ENCODE peak calls at places on chromosomes 13 and 19, in five cellular contexts. K is GM10248, A is glutamatergic neuron, N is thoracic aorta, W is Peyer's patch. J is an unnamed sample.

GRCh38 chr13:95254341-95254740 is 46.9 kb downstream of the ABCC4 start:
- DNase-seq in K (no peak), A (no peak), N (no peak), W (no peak), J (no peak)

GRCh38 chr19:12733369-12733896 is 1.1 kb downstream of the TRIR start:
- DNase-seq in K (peak), A (no peak), N (no peak), W (peak), J (no peak)

GRCh38 chr13:45156565-45157361 is 36.5 kb downstream of the GTF2F2 start:
- DNase-seq in K (no peak), A (no peak), N (no peak), W (no peak), J (no peak)

GRCh38 chr19:44757057-44757734 is 8.7 kb downstream of the BCL3 start:
- DNase-seq in K (no peak), A (no peak), N (peak), W (no peak), J (no peak)

GRCh38 chr13:110683203-110683883 is 22.6 kb downstream of the CARS2 start:
- DNase-seq in K (no peak), A (no peak), N (no peak), W (no peak), J (no peak)

GRCh38 chr13:77300176-77301141 is 26.4 kb downstream of the MYCBP2 start:
- DNase-seq in K (no peak), A (no peak), N (no peak), W (no peak), J (no peak)

GRCh38 chr13:106163426-106163825 is 372.0 kb downstream of the EFNB2 start:
- DNase-seq in K (no peak), A (no peak), N (no peak), W (no peak), J (no peak)

GRCh38 chr13:103303078-103303651 is 236.9 kb upstream of the SLC10A2 start:
- DNase-seq in K (no peak), A (no peak), N (no peak), W (no peak), J (no peak)

GRCh38 chr19:15123900-15124299 is 16.7 kb downstream of the SYDE1 start:
- DNase-seq in K (no peak), A (peak), N (no peak), W (no peak), J (no peak)

GRCh38 chr13:111470933-111471332 is 150.5 kb downstream of the TEX29 start:
- DNase-seq in K (no peak), A (no peak), N (no peak), W (no peak), J (no peak)

GRCh38 chr13:24921003-24921402 is 157.0 kb downstream of the RNF17 start:
- DNase-seq in K (no peak), A (no peak), N (no peak), W (no peak), J (no peak)

GRCh38 chr19:33064117-33064777 is 441 bp downstream of the RHPN2 start:
- DNase-seq in K (peak), A (peak), N (no peak), W (no peak), J (peak)

GRCh38 chr13:39417643-39418042 is 185.3 kb downstream of the LHFPL6 start:
- DNase-seq in K (no peak), A (no peak), N (no peak), W (no peak), J (no peak)

GRCh38 chr13:113926301-113926761 is 47.5 kb downstream of the C13orf46 start:
- DNase-seq in K (no peak), A (no peak), N (no peak), W (no peak), J (no peak)

GRCh38 chr13:111035861-111036260 is 79.2 kb upstream of the ARHGEF7 start:
- DNase-seq in K (no peak), A (no peak), N (no peak), W (no peak), J (no peak)

GRCh38 chr13:39571502-39572092 is 31.4 kb downstream of the LHFPL6 start:
- DNase-seq in K (no peak), A (no peak), N (no peak), W (no peak), J (no peak)

GRCh38 chr19:4302238-4302630 is at the start of gene TMIGD2:
- DNase-seq in K (no peak), A (no peak), N (no peak), W (no peak), J (no peak)

GRCh38 chr19:33032218-33032781 is 32.4 kb downstream of the RHPN2 start:
- DNase-seq in K (no peak), A (no peak), N (no peak), W (no peak), J (no peak)

GRCh38 chr13:30743319-30744055 is 8.1 kb downstream of the ALOX5AP start:
- DNase-seq in K (no peak), A (no peak), N (peak), W (no peak), J (no peak)

GRCh38 chr13:49412749-49413148 is 31.1 kb downstream of the CAB39L start:
- DNase-seq in K (no peak), A (no peak), N (no peak), W (no peak), J (no peak)

GRCh38 chr19:55440411-55441105 is 2.5 kb downstream of the SHISA7 start:
- DNase-seq in K (peak), A (peak), N (no peak), W (no peak), J (no peak)

GRCh38 chr19:10454267-10454666 is 33.9 kb downstream of the PDE4A start:
- DNase-seq in K (no peak), A (peak), N (no peak), W (no peak), J (no peak)

GRCh38 chr19:3908266-3909054 is 24.4 kb upstream of the NMRK2 start:
- DNase-seq in K (no peak), A (no peak), N (no peak), W (no peak), J (no peak)

GRCh38 chr19:19741184-19741583 is 8.3 kb upstream of the ZNF14 start:
- DNase-seq in K (no peak), A (no peak), N (no peak), W (no peak), J (no peak)

GRCh38 chr13:93004919-93005318 is 221.7 kb upstream of the GPC6 start:
- DNase-seq in K (no peak), A (no peak), N (no peak), W (no peak), J (no peak)
- TF ChIP-seq CTCF in K (no peak), A (no peak), N (no peak), W (no peak), J (no peak)

DNA sequence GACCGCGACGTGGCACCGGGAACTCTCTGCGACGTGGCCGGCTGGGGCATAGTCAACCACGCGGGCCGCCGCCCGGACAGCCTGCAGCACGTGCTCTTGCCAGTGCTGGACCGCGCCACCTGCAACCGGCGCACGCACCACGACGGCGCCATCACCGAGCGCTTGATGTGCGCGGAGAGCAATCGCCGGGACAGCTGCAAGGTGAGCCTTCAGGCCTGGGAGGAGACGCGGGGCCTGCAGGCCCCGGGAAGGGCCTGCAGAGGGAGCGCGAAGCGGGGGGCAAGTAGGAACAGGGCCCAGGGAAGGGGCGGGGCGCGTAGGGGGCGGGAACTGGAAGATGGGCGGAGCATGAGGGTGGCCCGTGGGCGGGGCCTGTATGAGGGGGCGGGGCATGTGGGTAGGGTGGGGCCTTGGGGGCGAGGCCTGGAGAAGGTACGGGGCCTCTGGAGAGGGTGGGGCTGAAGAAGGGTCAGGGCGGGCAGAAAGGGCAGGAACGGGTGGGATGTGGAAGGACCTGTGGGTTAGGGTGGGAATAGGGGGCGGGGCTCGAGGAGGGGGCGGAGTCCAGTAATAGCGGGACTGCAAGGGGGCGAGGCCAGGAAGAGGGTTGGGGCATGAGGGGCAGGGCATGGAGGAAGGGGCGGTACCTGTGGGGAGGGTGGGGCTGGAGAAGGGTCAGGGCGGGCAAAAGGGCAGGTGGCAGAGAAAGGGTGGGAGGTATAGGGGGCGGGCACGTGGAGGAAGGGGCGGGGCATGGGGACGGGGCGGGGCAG is 2.5 kb downstream of the CFD start:
- DNase-seq in K (peak), A (peak), N (no peak), W (peak), J (peak)
- TF ChIP-seq CTCF in K (no peak), A (no peak), N (no peak), W (no peak), J (no peak)

GRCh38 chr19:16659464-16659831 is 496 bp downstream of the SMIM7 start:
- DNase-seq in K (no peak), A (no peak), N (no peak), W (no peak), J (no peak)

GRCh38 chr19:16661480-16662034 is 618 bp downstream of the TMEM38A start:
- DNase-seq in K (peak), A (peak), N (peak), W (peak), J (peak)

GRCh38 chr19:16660763-16661479 is at the start of gene TMEM38A:
- DNase-seq in K (peak), A (peak), N (no peak), W (peak), J (peak)

GRCh38 chr19:16657384-16657783 is 2.6 kb downstream of the SMIM7 start:
- DNase-seq in K (no peak), A (no peak), N (no peak), W (no peak), J (no peak)

DNA sequence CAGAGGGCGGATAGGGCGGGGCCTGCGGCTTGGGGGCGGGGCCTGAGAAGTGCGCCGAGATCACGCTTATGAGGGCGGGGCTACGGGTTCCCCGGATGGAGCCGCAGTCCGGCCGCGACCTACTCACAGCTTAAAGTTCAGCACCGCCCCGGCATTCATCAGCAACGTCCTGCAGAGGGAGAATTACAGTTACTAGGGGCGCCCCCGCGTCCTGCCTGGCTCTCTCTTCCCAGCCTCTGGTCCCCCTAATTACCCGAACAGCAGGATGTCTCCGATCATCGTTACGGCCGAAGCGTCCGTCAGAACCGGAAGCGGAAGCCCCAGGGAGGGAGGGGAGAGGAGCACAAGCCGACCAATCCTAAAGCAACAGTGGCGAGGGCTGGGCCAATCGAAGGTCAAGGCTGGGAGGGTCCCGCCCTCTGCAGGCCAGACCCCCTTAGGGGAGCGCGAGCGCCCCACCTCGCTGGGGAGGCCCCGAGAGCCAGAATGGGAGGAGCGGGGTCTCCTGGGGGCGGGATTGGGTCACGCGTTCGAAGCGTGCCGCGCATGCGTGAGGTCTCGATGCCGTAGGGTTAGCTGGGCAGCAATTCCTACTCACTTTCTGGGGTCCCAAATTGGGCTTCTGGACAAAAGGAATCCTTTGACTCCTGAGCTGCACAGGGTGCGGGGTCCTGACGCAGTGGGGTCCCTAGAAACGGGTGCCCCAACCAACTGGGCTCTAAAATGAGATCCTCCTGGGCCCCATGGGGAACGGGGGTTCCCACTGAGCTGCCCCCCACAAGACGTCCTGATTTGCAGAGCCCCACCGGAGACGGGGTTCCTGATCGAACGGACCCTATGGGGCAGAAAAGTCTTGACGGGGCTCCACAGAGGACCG is at the start of gene SMIM7:
- DNase-seq in K (peak), A (peak), N (peak), W (peak), J (peak)
- TF ChIP-seq CTCF in K (peak), A (peak), N (no peak), W (no peak), J (no peak)

GRCh38 chr13:84985860-84986259 is 813.4 kb downstream of the SLITRK6 start:
- DNase-seq in K (no peak), A (no peak), N (no peak), W (no peak), J (no peak)
- TF ChIP-seq CTCF in K (no peak), A (no peak), N (no peak), W (no peak), J (no peak)

GRCh38 chr19:17511724-17512573 is 500 bp downstream of the PGLS start:
- DNase-seq in K (peak), A (peak), N (peak), W (peak), J (peak)
- TF ChIP-seq CTCF in K (peak), A (no peak), N (no peak), W (peak), J (no peak)

GRCh38 chr13:47455581-47455980 is 545.5 kb downstream of the SUCLA2 start:
- DNase-seq in K (no peak), A (no peak), N (no peak), W (no peak), J (no peak)
- TF ChIP-seq CTCF in K (no peak), A (no peak), N (no peak), W (no peak), J (no peak)

J was measured in activated B cell treated with CpG ODN at 0.5 μM for 24 hours.